ENCODE peak calls at places on chromosome 2, in seven cellular contexts. G is GDM1; O is GM04504; N is frontal cortex; H is ACHN; F is fibroblast of villous mesenchyme; I is naive thymus-derived CD4-positive, alpha-beta T cell. C is an unnamed sample.
A peak's percentile ranks its signal among the peaks of the same experiment; 100 is the strongest.

GRCh38 chr2:148554459-148555247 is 89.9 kb upstream of the EPC2 start:
- DNase-seq in F (no peak), H (no peak), G (no peak), I (no peak), O (no peak), N (no peak), C (no peak)

GRCh38 chr2:101135412-101136296 is 15.5 kb downstream of the TBC1D8 start:
- DNase-seq in I (no peak), N (no peak), G (no peak), O (no peak), H (no peak), F (no peak), C (no peak)

GRCh38 chr2:168999668-169000213 is 31.4 kb downstream of the ABCB11 start:
- DNase-seq in F (peak; percentile 11), O (no peak), I (no peak), G (no peak), H (no peak), N (no peak), C (no peak)

GRCh38 chr2:165601866-165602636 is 132.6 kb downstream of the CSRNP3 start:
- DNase-seq in N (no peak), H (no peak), O (no peak), G (no peak), I (no peak), F (peak; percentile 80), C (no peak)

GRCh38 chr2:149175956-149176355 is 137.5 kb downstream of the LYPD6B start:
- DNase-seq in I (no peak), F (peak; percentile 45), N (no peak), O (no peak), H (no peak), G (no peak), C (no peak)

GRCh38 chr2:58204195-58204959 is 36.7 kb downstream of the FANCL start:
- DNase-seq in N (no peak), O (no peak), H (no peak), G (no peak), F (peak; percentile 49), I (no peak), C (no peak)

GRCh38 chr2:172394008-172394407 is 33.4 kb upstream of the ITGA6 start:
- DNase-seq in F (peak; percentile 33), G (peak; percentile 46), O (no peak), I (no peak), H (no peak), N (no peak), C (no peak)

GRCh38 chr2:72138921-72139381 is 8.7 kb downstream of the CYP26B1 start:
- DNase-seq in N (no peak), O (no peak), F (no peak), G (no peak), I (no peak), H (no peak), C (no peak)

GRCh38 chr2:97781981-97782380 is 68.6 kb downstream of the ZAP70 start:
- DNase-seq in N (no peak), F (no peak), H (no peak), G (no peak), O (no peak), I (no peak), C (no peak)

GRCh38 chr2:181304011-181304844 is 153.0 kb upstream of the ITGA4 start:
- DNase-seq in F (no peak), N (no peak), G (peak; percentile 58), I (no peak), O (no peak), H (no peak), C (peak; percentile 30)

GRCh38 chr2:216151313-216152030 is 42.3 kb downstream of the XRCC5 start:
- DNase-seq in F (no peak), O (no peak), I (no peak), N (no peak), H (peak; percentile 83), G (no peak), C (no peak)

GRCh38 chr2:173109253-173110188 is 33.9 kb downstream of the MAP3K20 start:
- DNase-seq in N (no peak), G (no peak), F (peak; percentile 93), H (peak; percentile 52), I (no peak), O (peak; percentile 50), C (no peak)

GRCh38 chr2:3637692-3638455 is 20.1 kb upstream of the ALLC start:
- DNase-seq in H (no peak), I (no peak), G (no peak), F (no peak), O (no peak), N (no peak), C (no peak)

GRCh38 chr2:60555066-60555793 is 1.8 kb upstream of the BCL11A start:
- DNase-seq in F (peak; percentile 65), H (peak; percentile 72), G (peak; percentile 75), I (peak; percentile 69), N (peak; percentile 34), O (no peak), C (peak; percentile 74)

GRCh38 chr2:127067620-127068350 is 39.2 kb downstream of the BIN1 start:
- DNase-seq in F (peak; percentile 79), I (peak; percentile 70), G (peak; percentile 28), H (peak; percentile 75), N (peak; percentile 72), O (no peak), C (peak; percentile 25)

GRCh38 chr2:44932564-44933392 is 8.7 kb upstream of the SIX3 start:
- DNase-seq in H (no peak), F (no peak), G (no peak), O (no peak), N (peak; percentile 13), I (no peak), C (no peak)

GRCh38 chr2:44770221-44771187 is 171.0 kb upstream of the SIX3 start:
- DNase-seq in F (no peak), O (no peak), N (no peak), H (peak; percentile 7), G (no peak), I (no peak), C (no peak)

GRCh38 chr2:30230479-30230854 is 867 bp upstream of the LBH start:
- DNase-seq in G (no peak), N (no peak), F (peak; percentile 54), H (no peak), O (no peak), I (no peak), C (no peak)

GRCh38 chr2:70143314-70144150 is 47.3 kb downstream of the C2orf42 start:
- DNase-seq in G (no peak), N (no peak), I (peak; percentile 46), O (no peak), H (peak; percentile 75), F (peak; percentile 54), C (peak; percentile 46)

GRCh38 chr2:1051075-1051474 is 100.4 kb downstream of the SNTG2 start:
- DNase-seq in N (no peak), F (no peak), I (no peak), O (no peak), G (no peak), H (peak; percentile 53), C (no peak)

GRCh38 chr2:231601356-231602229 is 8.9 kb downstream of the TEX44 start:
- DNase-seq in I (peak; percentile 55), N (no peak), F (peak; percentile 81), G (peak; percentile 57), O (no peak), H (peak; percentile 84), C (peak; percentile 50)

GRCh38 chr2:46097714-46098480 is 199.3 kb upstream of the EPAS1 start:
- DNase-seq in F (peak; percentile 99), H (peak; percentile 98), G (no peak), O (peak; percentile 96), I (no peak), N (no peak), C (no peak)

GRCh38 chr2:119659601-119660342 is 19.2 kb upstream of the TMEM177 start:
- DNase-seq in N (no peak), I (peak; percentile 16), G (no peak), F (peak; percentile 46), O (no peak), H (peak; percentile 47), C (no peak)

GRCh38 chr2:238251331-238251730 is 11.5 kb upstream of the HES6 start:
- DNase-seq in H (no peak), N (no peak), O (no peak), I (no peak), F (no peak), G (no peak), C (no peak)

GRCh38 chr2:203623616-203624015 is 82.8 kb upstream of the CD28 start:
- DNase-seq in O (no peak), G (no peak), F (peak; percentile 58), H (no peak), N (no peak), I (no peak), C (no peak)

GRCh38 chr2:55327470-55328230 is 58.6 kb upstream of the MTIF2 start:
- DNase-seq in O (no peak), H (no peak), I (no peak), F (no peak), N (no peak), G (no peak), C (no peak)

GRCh38 chr2:36708119-36708741 is 11.7 kb downstream of the VIT start:
- DNase-seq in F (peak; percentile 39), I (no peak), O (peak; percentile 95), G (no peak), H (peak; percentile 11), N (no peak), C (no peak)

GRCh38 chr2:190202018-190202417 is 117.6 kb downstream of the HIBCH start:
- DNase-seq in F (no peak), I (no peak), N (no peak), H (no peak), O (no peak), G (no peak), C (no peak)

GRCh38 chr2:234212534-234212933 is 162.0 kb downstream of the SPP2 start:
- DNase-seq in I (no peak), O (no peak), N (no peak), H (no peak), F (no peak), G (no peak), C (no peak)

GRCh38 chr2:25992556-25992955 is 10.3 kb upstream of the KIF3C start:
- DNase-seq in N (no peak), I (no peak), O (no peak), H (no peak), F (no peak), G (no peak), C (no peak)

GRCh38 chr2:3001595-3002184 is 375.9 kb downstream of the EIPR1 start:
- DNase-seq in G (no peak), F (peak; percentile 1), N (no peak), H (no peak), I (no peak), O (no peak), C (no peak)

GRCh38 chr2:39735648-39736047 is 43.4 kb downstream of the THUMPD2 start:
- DNase-seq in F (no peak), O (no peak), H (no peak), N (no peak), I (no peak), G (no peak), C (no peak)

GRCh38 chr2:124699001-124699565 is 674.0 kb downstream of the CNTNAP5 start:
- DNase-seq in G (no peak), N (no peak), H (no peak), F (no peak), O (no peak), I (no peak), C (no peak)

GRCh38 chr2:164784376-164784775 is 57.2 kb downstream of the COBLL1 start:
- DNase-seq in H (no peak), O (no peak), F (no peak), N (no peak), I (no peak), G (no peak), C (no peak)

GRCh38 chr2:64562148-64562784 is 38.1 kb downstream of the AFTPH start:
- DNase-seq in N (no peak), G (no peak), H (peak; percentile 63), O (no peak), F (peak; percentile 11), I (peak; percentile 44), C (peak; percentile 13)

GRCh38 chr2:200862532-200863000 is 1.9 kb downstream of the CLK1 start:
- DNase-seq in N (no peak), H (peak; percentile 54), I (peak; percentile 66), O (peak; percentile 33), G (no peak), F (peak; percentile 86), C (no peak)